ENCODE peak calls at places on chromosomes 11 and 22, in nine cellular contexts. V is PC-3, X is AG04449, Z is neural crest cell, R is cardiac fibroblast, M is psoas muscle, D is neural progenitor cell, O is kidney, N is nephron progenitor cell. S is an unnamed sample.

GRCh38 chr11:9922806-9923205 is 258.9 kb downstream of the SWAP70 start:
- DNase-seq in V (no peak), X (no peak), Z (no peak), R (no peak), M (no peak), D (peak), O (no peak), N (peak), S (no peak)

GRCh38 chr22:38451404-38451803 is 3.6 kb downstream of the KCNJ4 start:
- DNase-seq in V (no peak), X (no peak), Z (no peak), R (no peak), M (no peak), D (peak), O (no peak), N (no peak), S (no peak)

GRCh38 chr22:27452916-27453315 is 348.6 kb downstream of the MN1 start:
- DNase-seq in V (no peak), X (no peak), Z (no peak), R (peak), M (no peak), D (no peak), O (no peak), N (no peak), S (no peak)

GRCh38 chr11:86508604-86509471 is 134.2 kb downstream of the CCDC81 start:
- DNase-seq in V (peak), X (no peak), Z (no peak), R (peak), M (no peak), D (no peak), O (no peak), N (no peak), S (no peak)

GRCh38 chr11:46537851-46538295 is 56.0 kb downstream of the AMBRA1 start:
- DNase-seq in V (peak), X (no peak), Z (peak), R (peak), M (peak), D (peak), O (no peak), N (peak), S (peak)

GRCh38 chr11:115716080-115716479 is 211.9 kb upstream of the CADM1 start:
- DNase-seq in V (no peak), X (no peak), Z (no peak), R (no peak), M (no peak), D (no peak), O (no peak), N (no peak), S (no peak)

GRCh38 chr22:30425616-30426394 is at the start of gene MTFP1:
- DNase-seq in V (peak), X (no peak), Z (peak), R (peak), M (peak), D (peak), O (peak), N (peak), S (peak)

GRCh38 chr22:39427751-39428596 is 28.4 kb downstream of the TAB1 start:
- DNase-seq in V (no peak), X (no peak), Z (no peak), R (no peak), M (peak), D (no peak), O (peak), N (no peak), S (no peak)

GRCh38 chr22:31822523-31822922 is 68.7 kb downstream of the DEPDC5 start:
- DNase-seq in V (no peak), X (no peak), Z (no peak), R (no peak), M (no peak), D (no peak), O (no peak), N (no peak), S (no peak)

GRCh38 chr22:50112151-50113118 is 22.6 kb downstream of the MOV10L1 start:
- DNase-seq in V (peak), X (peak), Z (no peak), R (peak), M (no peak), D (no peak), O (no peak), N (no peak), S (no peak)

GRCh38 chr22:23609983-23610781 is 21.9 kb downstream of the DRICH1 start:
- DNase-seq in V (no peak), X (no peak), Z (no peak), R (no peak), M (no peak), D (no peak), O (no peak), N (no peak), S (no peak)

GRCh38 chr22:26672590-26673468 is 15.4 kb downstream of the MIAT start:
- DNase-seq in V (peak), X (peak), Z (peak), R (peak), M (peak), D (peak), O (peak), N (peak), S (peak)

GRCh38 chr11:77212314-77213007 is 84.4 kb downstream of the MYO7A start:
- DNase-seq in V (no peak), X (no peak), Z (no peak), R (no peak), M (no peak), D (peak), O (no peak), N (no peak), S (no peak)

GRCh38 chr22:49446145-49446758 is 381.4 kb downstream of the BRD1 start:
- DNase-seq in V (no peak), X (no peak), Z (no peak), R (no peak), M (no peak), D (no peak), O (no peak), N (no peak), S (no peak)

GRCh38 chr11:123745764-123746451 is 4.4 kb upstream of the ZNF202 start:
- DNase-seq in V (no peak), X (no peak), Z (no peak), R (no peak), M (no peak), D (peak), O (no peak), N (no peak), S (no peak)

GRCh38 chr11:71239581-71239980 is 12.8 kb downstream of the SHANK2 start:
- DNase-seq in V (no peak), X (no peak), Z (no peak), R (no peak), M (no peak), D (no peak), O (no peak), N (no peak), S (no peak)

GRCh38 chr22:49134076-49134475 is 693.6 kb downstream of the BRD1 start:
- DNase-seq in V (no peak), X (no peak), Z (no peak), R (no peak), M (no peak), D (no peak), O (no peak), N (no peak), S (no peak)

GRCh38 chr11:117535201-117535869 is 207.7 kb downstream of the CEP164 start:
- DNase-seq in V (no peak), X (no peak), Z (no peak), R (no peak), M (peak), D (no peak), O (peak), N (no peak), S (no peak)

GRCh38 chr11:121336279-121336947 is 43.8 kb downstream of the SC5D start:
- DNase-seq in V (no peak), X (no peak), Z (no peak), R (no peak), M (no peak), D (no peak), O (no peak), N (no peak), S (no peak)

GRCh38 chr11:115778928-115779650 is 274.9 kb upstream of the CADM1 start:
- DNase-seq in V (no peak), X (no peak), Z (no peak), R (no peak), M (no peak), D (no peak), O (no peak), N (no peak), S (no peak)

GRCh38 chr22:23163665-23164064 is 16.6 kb upstream of the BCR start:
- DNase-seq in V (no peak), X (no peak), Z (no peak), R (no peak), M (peak), D (no peak), O (no peak), N (no peak), S (no peak)

GRCh38 chr11:73158356-73159051 is 16.4 kb upstream of the FCHSD2 start:
- DNase-seq in V (no peak), X (peak), Z (no peak), R (peak), M (no peak), D (no peak), O (no peak), N (no peak), S (no peak)

GRCh38 chr11:30143098-30143705 is 87.6 kb upstream of the FSHB start:
- DNase-seq in V (peak), X (no peak), Z (peak), R (peak), M (no peak), D (peak), O (no peak), N (peak), S (no peak)

GRCh38 chr11:62148271-62148980 is 24.6 kb downstream of the INCENP start:
- DNase-seq in V (no peak), X (no peak), Z (no peak), R (no peak), M (no peak), D (no peak), O (no peak), N (no peak), S (no peak)

GRCh38 chr11:116725434-116726221 is 47.2 kb downstream of the BUD13 start:
- DNase-seq in V (no peak), X (no peak), Z (no peak), R (peak), M (peak), D (peak), O (no peak), N (peak), S (no peak)

GRCh38 chr11:88695701-88696414 is 358.3 kb upstream of the CTSC start:
- DNase-seq in V (no peak), X (no peak), Z (no peak), R (no peak), M (no peak), D (no peak), O (peak), N (peak), S (no peak)

GRCh38 chr11:113023228-113023627 is 62.0 kb downstream of the NCAM1 start:
- DNase-seq in V (no peak), X (no peak), Z (no peak), R (no peak), M (no peak), D (no peak), O (no peak), N (no peak), S (no peak)

GRCh38 chr22:19066531-19067271 is 55.5 kb downstream of the DGCR2 start:
- DNase-seq in V (peak), X (no peak), Z (no peak), R (peak), M (peak), D (no peak), O (no peak), N (no peak), S (no peak)

DNA sequence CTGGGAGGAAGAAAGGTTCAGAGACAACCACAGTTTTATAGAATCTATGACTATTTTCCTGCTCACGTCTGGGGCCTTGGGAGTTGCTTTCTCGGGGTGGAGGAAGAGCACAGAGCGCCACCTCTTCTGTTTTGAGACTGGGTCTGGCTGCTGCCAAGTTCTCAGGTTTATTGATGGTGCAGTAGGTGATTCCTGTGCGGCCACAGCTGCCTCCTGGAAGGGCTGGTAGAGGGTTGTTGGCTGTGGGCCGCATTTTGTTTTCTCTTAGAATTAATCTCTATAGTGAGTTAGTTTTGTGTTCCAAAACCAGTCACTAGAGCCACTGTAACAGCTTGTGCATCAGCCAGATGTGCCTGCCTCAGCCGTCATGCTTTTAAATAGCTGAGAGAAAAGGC is 12.9 kb downstream of the TBC1D22A start:
- DNase-seq in V (no peak), X (no peak), Z (no peak), R (no peak), M (no peak), D (no peak), O (no peak), N (no peak), S (no peak)
- TF ChIP-seq CTCF in V (no peak), X (no peak), Z (no peak), R (no peak), M (no peak), D (no peak), O (no peak), N (no peak), S (no peak)

GRCh38 chr11:131914299-131914902 is 544.0 kb downstream of the NTM start:
- DNase-seq in V (peak), X (no peak), Z (no peak), R (peak), M (no peak), D (no peak), O (no peak), N (no peak), S (no peak)
- TF ChIP-seq CTCF in V (peak), X (peak), Z (peak), R (peak), M (no peak), D (peak), O (no peak), N (no peak), S (peak)

DNA sequence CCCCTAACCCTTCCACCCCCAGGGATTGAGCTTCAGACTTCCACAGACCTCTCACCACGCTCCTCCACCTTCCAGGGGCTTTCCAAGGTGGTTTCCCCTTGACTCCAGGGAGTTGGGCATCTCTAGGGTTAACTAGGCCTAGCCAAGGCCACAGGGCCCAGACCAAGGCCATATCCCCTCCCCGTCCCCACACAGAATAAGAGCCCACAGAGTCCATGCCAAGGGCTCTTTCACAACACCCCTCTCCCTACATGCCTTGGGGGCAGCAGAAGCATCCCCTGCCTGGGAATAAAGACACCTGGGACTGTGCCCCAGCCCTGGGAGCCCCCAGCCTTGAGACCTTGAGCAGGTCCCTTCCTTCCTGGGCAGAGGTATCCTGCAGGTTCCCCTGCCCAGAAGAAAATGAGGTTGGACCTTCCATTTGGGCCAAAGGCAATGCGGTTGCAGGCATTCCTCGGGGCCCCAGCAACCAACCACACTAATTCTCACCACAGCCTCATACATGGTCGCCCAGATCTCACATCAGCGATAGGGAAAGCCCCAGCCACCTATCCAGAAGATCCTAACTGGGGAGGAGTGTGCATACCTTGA is 1.8 kb downstream of the GDPD5 start:
- DNase-seq in V (no peak), X (no peak), Z (no peak), R (no peak), M (no peak), D (no peak), O (no peak), N (no peak), S (no peak)
- TF ChIP-seq CTCF in V (no peak), X (no peak), Z (no peak), R (no peak), M (no peak), D (no peak), O (no peak), N (no peak), S (no peak)

GRCh38 chr11:68950268-68950667 is 30.5 kb downstream of the MRGPRD start:
- DNase-seq in V (peak), X (no peak), Z (peak), R (peak), M (no peak), D (peak), O (no peak), N (no peak), S (no peak)
- TF ChIP-seq CTCF in V (peak), X (peak), Z (peak), R (peak), M (no peak), D (peak), O (no peak), N (peak), S (peak)

GRCh38 chr11:66708701-66709100 is 20.3 kb downstream of the SPTBN2 start:
- DNase-seq in V (no peak), X (no peak), Z (no peak), R (no peak), M (no peak), D (no peak), O (no peak), N (no peak), S (no peak)
- TF ChIP-seq CTCF in V (no peak), X (no peak), Z (no peak), R (no peak), M (no peak), D (no peak), O (no peak), N (no peak), S (no peak)